ENCODE peak calls at places on chromosomes 1 and 21, in nine cellular contexts. One of them, this sample, is unnamed.

GRCh38 chr21:15134711-15135110 is 69.9 kb upstream of the NRIP1 start:
- ATAC-seq in activated CD8-positive, alpha-beta T cell treated with anti-CD3 and anti-CD28 coated beads, Interleukin-2, amount 10 ng/mL, durations not matched to agents 7 days and 5 days: no peak
- ATAC-seq in stimulated activated effector memory CD8-positive, alpha-beta T cell treated with anti-CD3 and anti-CD28 coated beads, Interleukin-12 subunit alpha, Interleukin-12 subunit beta, amount 100 ng/mL, for 72 hours: no peak
- ATAC-seq in activated naive CD4-positive, alpha-beta T cell treated with anti-CD3 and anti-CD28 coated beads, Interleukin-2, amount 50 U/mL, for 72 hours: no peak
- ATAC-seq in Right ventricle myocardium inferior: no peak
- ATAC-seq in CD8-positive, alpha-beta T cell: no peak
- ATAC-seq in upper lobe of right lung: peak; percentile 80
- ATAC-seq in heart right ventricle: no peak
- ATAC-seq in effector memory CD8-positive, alpha-beta T cell: no peak
- ATAC-seq in this sample: no peak

GRCh38 chr1:52919051-52919719 is 2.4 kb downstream of the ECHDC2 start:
- ATAC-seq in activated CD8-positive, alpha-beta T cell treated with anti-CD3 and anti-CD28 coated beads, Interleukin-2, amount 10 ng/mL, durations not matched to agents 7 days and 5 days: peak; percentile 22
- ATAC-seq in stimulated activated effector memory CD8-positive, alpha-beta T cell treated with anti-CD3 and anti-CD28 coated beads, Interleukin-12 subunit alpha, Interleukin-12 subunit beta, amount 100 ng/mL, for 72 hours: peak; percentile 62
- ATAC-seq in activated naive CD4-positive, alpha-beta T cell treated with anti-CD3 and anti-CD28 coated beads, Interleukin-2, amount 50 U/mL, for 72 hours: peak; percentile 27
- ATAC-seq in Right ventricle myocardium inferior: no peak
- ATAC-seq in CD8-positive, alpha-beta T cell: peak; percentile 25
- ATAC-seq in upper lobe of right lung: no peak
- ATAC-seq in heart right ventricle: no peak
- ATAC-seq in effector memory CD8-positive, alpha-beta T cell: peak; percentile 52
- ATAC-seq in this sample: no peak

GRCh38 chr1:7539772-7540175 is 231.3 kb upstream of the VAMP3 start:
- ATAC-seq in activated CD8-positive, alpha-beta T cell treated with anti-CD3 and anti-CD28 coated beads, Interleukin-2, amount 10 ng/mL, durations not matched to agents 7 days and 5 days: no peak
- ATAC-seq in stimulated activated effector memory CD8-positive, alpha-beta T cell treated with anti-CD3 and anti-CD28 coated beads, Interleukin-12 subunit alpha, Interleukin-12 subunit beta, amount 100 ng/mL, for 72 hours: no peak
- ATAC-seq in activated naive CD4-positive, alpha-beta T cell treated with anti-CD3 and anti-CD28 coated beads, Interleukin-2, amount 50 U/mL, for 72 hours: peak; percentile 40
- ATAC-seq in Right ventricle myocardium inferior: no peak
- ATAC-seq in CD8-positive, alpha-beta T cell: no peak
- ATAC-seq in upper lobe of right lung: peak; percentile 85
- ATAC-seq in heart right ventricle: no peak
- ATAC-seq in effector memory CD8-positive, alpha-beta T cell: no peak
- ATAC-seq in this sample: no peak

GRCh38 chr1:53340660-53341520 is 13.0 kb upstream of the LRP8 start:
- ATAC-seq in activated CD8-positive, alpha-beta T cell treated with anti-CD3 and anti-CD28 coated beads, Interleukin-2, amount 10 ng/mL, durations not matched to agents 7 days and 5 days: no peak
- ATAC-seq in stimulated activated effector memory CD8-positive, alpha-beta T cell treated with anti-CD3 and anti-CD28 coated beads, Interleukin-12 subunit alpha, Interleukin-12 subunit beta, amount 100 ng/mL, for 72 hours: peak; percentile 78
- ATAC-seq in activated naive CD4-positive, alpha-beta T cell treated with anti-CD3 and anti-CD28 coated beads, Interleukin-2, amount 50 U/mL, for 72 hours: peak; percentile 95
- ATAC-seq in Right ventricle myocardium inferior: no peak
- ATAC-seq in CD8-positive, alpha-beta T cell: no peak
- ATAC-seq in upper lobe of right lung: no peak
- ATAC-seq in heart right ventricle: no peak
- ATAC-seq in effector memory CD8-positive, alpha-beta T cell: no peak
- ATAC-seq in this sample: no peak

GRCh38 chr21:46284722-46285121 is 689 bp downstream of the MCM3AP start:
- ATAC-seq in activated CD8-positive, alpha-beta T cell treated with anti-CD3 and anti-CD28 coated beads, Interleukin-2, amount 10 ng/mL, durations not matched to agents 7 days and 5 days: no peak
- ATAC-seq in stimulated activated effector memory CD8-positive, alpha-beta T cell treated with anti-CD3 and anti-CD28 coated beads, Interleukin-12 subunit alpha, Interleukin-12 subunit beta, amount 100 ng/mL, for 72 hours: no peak
- ATAC-seq in activated naive CD4-positive, alpha-beta T cell treated with anti-CD3 and anti-CD28 coated beads, Interleukin-2, amount 50 U/mL, for 72 hours: no peak
- ATAC-seq in Right ventricle myocardium inferior: no peak
- ATAC-seq in CD8-positive, alpha-beta T cell: no peak
- ATAC-seq in upper lobe of right lung: no peak
- ATAC-seq in heart right ventricle: no peak
- ATAC-seq in effector memory CD8-positive, alpha-beta T cell: no peak
- ATAC-seq in this sample: no peak

GRCh38 chr1:177442580-177442979 is 271.8 kb downstream of the BRINP2 start:
- ATAC-seq in activated CD8-positive, alpha-beta T cell treated with anti-CD3 and anti-CD28 coated beads, Interleukin-2, amount 10 ng/mL, durations not matched to agents 7 days and 5 days: no peak
- ATAC-seq in stimulated activated effector memory CD8-positive, alpha-beta T cell treated with anti-CD3 and anti-CD28 coated beads, Interleukin-12 subunit alpha, Interleukin-12 subunit beta, amount 100 ng/mL, for 72 hours: no peak
- ATAC-seq in activated naive CD4-positive, alpha-beta T cell treated with anti-CD3 and anti-CD28 coated beads, Interleukin-2, amount 50 U/mL, for 72 hours: no peak
- ATAC-seq in Right ventricle myocardium inferior: no peak
- ATAC-seq in CD8-positive, alpha-beta T cell: no peak
- ATAC-seq in upper lobe of right lung: no peak
- ATAC-seq in heart right ventricle: no peak
- ATAC-seq in effector memory CD8-positive, alpha-beta T cell: no peak
- ATAC-seq in this sample: no peak

GRCh38 chr21:42404534-42404933 is 832 bp downstream of the UBASH3A start:
- ATAC-seq in activated CD8-positive, alpha-beta T cell treated with anti-CD3 and anti-CD28 coated beads, Interleukin-2, amount 10 ng/mL, durations not matched to agents 7 days and 5 days: peak; percentile 22
- ATAC-seq in stimulated activated effector memory CD8-positive, alpha-beta T cell treated with anti-CD3 and anti-CD28 coated beads, Interleukin-12 subunit alpha, Interleukin-12 subunit beta, amount 100 ng/mL, for 72 hours: no peak
- ATAC-seq in activated naive CD4-positive, alpha-beta T cell treated with anti-CD3 and anti-CD28 coated beads, Interleukin-2, amount 50 U/mL, for 72 hours: peak; percentile 17
- ATAC-seq in Right ventricle myocardium inferior: no peak
- ATAC-seq in CD8-positive, alpha-beta T cell: peak; percentile 2
- ATAC-seq in upper lobe of right lung: no peak
- ATAC-seq in heart right ventricle: no peak
- ATAC-seq in effector memory CD8-positive, alpha-beta T cell: peak; percentile 8
- ATAC-seq in this sample: no peak

GRCh38 chr1:186050360-186050759 is 316.2 kb downstream of the HMCN1 start:
- ATAC-seq in activated CD8-positive, alpha-beta T cell treated with anti-CD3 and anti-CD28 coated beads, Interleukin-2, amount 10 ng/mL, durations not matched to agents 7 days and 5 days: no peak
- ATAC-seq in stimulated activated effector memory CD8-positive, alpha-beta T cell treated with anti-CD3 and anti-CD28 coated beads, Interleukin-12 subunit alpha, Interleukin-12 subunit beta, amount 100 ng/mL, for 72 hours: peak; percentile 50
- ATAC-seq in activated naive CD4-positive, alpha-beta T cell treated with anti-CD3 and anti-CD28 coated beads, Interleukin-2, amount 50 U/mL, for 72 hours: peak; percentile 9
- ATAC-seq in Right ventricle myocardium inferior: no peak
- ATAC-seq in CD8-positive, alpha-beta T cell: no peak
- ATAC-seq in upper lobe of right lung: no peak
- ATAC-seq in heart right ventricle: no peak
- ATAC-seq in effector memory CD8-positive, alpha-beta T cell: no peak
- ATAC-seq in this sample: no peak

GRCh38 chr1:187641015-187641414 is 812.3 kb downstream of the PLA2G4A start:
- ATAC-seq in activated CD8-positive, alpha-beta T cell treated with anti-CD3 and anti-CD28 coated beads, Interleukin-2, amount 10 ng/mL, durations not matched to agents 7 days and 5 days: no peak
- ATAC-seq in stimulated activated effector memory CD8-positive, alpha-beta T cell treated with anti-CD3 and anti-CD28 coated beads, Interleukin-12 subunit alpha, Interleukin-12 subunit beta, amount 100 ng/mL, for 72 hours: no peak
- ATAC-seq in activated naive CD4-positive, alpha-beta T cell treated with anti-CD3 and anti-CD28 coated beads, Interleukin-2, amount 50 U/mL, for 72 hours: no peak
- ATAC-seq in Right ventricle myocardium inferior: no peak
- ATAC-seq in CD8-positive, alpha-beta T cell: no peak
- ATAC-seq in upper lobe of right lung: no peak
- ATAC-seq in heart right ventricle: no peak
- ATAC-seq in effector memory CD8-positive, alpha-beta T cell: no peak
- ATAC-seq in this sample: no peak

GRCh38 chr1:101129975-101130374 is 104.4 kb upstream of the DPH5 start:
- ATAC-seq in activated CD8-positive, alpha-beta T cell treated with anti-CD3 and anti-CD28 coated beads, Interleukin-2, amount 10 ng/mL, durations not matched to agents 7 days and 5 days: peak; percentile 22
- ATAC-seq in stimulated activated effector memory CD8-positive, alpha-beta T cell treated with anti-CD3 and anti-CD28 coated beads, Interleukin-12 subunit alpha, Interleukin-12 subunit beta, amount 100 ng/mL, for 72 hours: peak; percentile 61
- ATAC-seq in activated naive CD4-positive, alpha-beta T cell treated with anti-CD3 and anti-CD28 coated beads, Interleukin-2, amount 50 U/mL, for 72 hours: peak; percentile 84
- ATAC-seq in Right ventricle myocardium inferior: no peak
- ATAC-seq in CD8-positive, alpha-beta T cell: peak; percentile 21
- ATAC-seq in upper lobe of right lung: no peak
- ATAC-seq in heart right ventricle: no peak
- ATAC-seq in effector memory CD8-positive, alpha-beta T cell: no peak
- ATAC-seq in this sample: no peak

GRCh38 chr1:228850141-228851100 is 115.1 kb downstream of the RHOU start:
- ATAC-seq in activated CD8-positive, alpha-beta T cell treated with anti-CD3 and anti-CD28 coated beads, Interleukin-2, amount 10 ng/mL, durations not matched to agents 7 days and 5 days: no peak
- ATAC-seq in stimulated activated effector memory CD8-positive, alpha-beta T cell treated with anti-CD3 and anti-CD28 coated beads, Interleukin-12 subunit alpha, Interleukin-12 subunit beta, amount 100 ng/mL, for 72 hours: no peak
- ATAC-seq in activated naive CD4-positive, alpha-beta T cell treated with anti-CD3 and anti-CD28 coated beads, Interleukin-2, amount 50 U/mL, for 72 hours: no peak
- ATAC-seq in Right ventricle myocardium inferior: no peak
- ATAC-seq in CD8-positive, alpha-beta T cell: no peak
- ATAC-seq in upper lobe of right lung: peak; percentile 32
- ATAC-seq in heart right ventricle: no peak
- ATAC-seq in effector memory CD8-positive, alpha-beta T cell: no peak
- ATAC-seq in this sample: no peak

GRCh38 chr1:174167404-174167803 is 8.1 kb downstream of the RABGAP1L start:
- ATAC-seq in activated CD8-positive, alpha-beta T cell treated with anti-CD3 and anti-CD28 coated beads, Interleukin-2, amount 10 ng/mL, durations not matched to agents 7 days and 5 days: no peak
- ATAC-seq in stimulated activated effector memory CD8-positive, alpha-beta T cell treated with anti-CD3 and anti-CD28 coated beads, Interleukin-12 subunit alpha, Interleukin-12 subunit beta, amount 100 ng/mL, for 72 hours: peak; percentile 65
- ATAC-seq in activated naive CD4-positive, alpha-beta T cell treated with anti-CD3 and anti-CD28 coated beads, Interleukin-2, amount 50 U/mL, for 72 hours: no peak
- ATAC-seq in Right ventricle myocardium inferior: no peak
- ATAC-seq in CD8-positive, alpha-beta T cell: no peak
- ATAC-seq in upper lobe of right lung: no peak
- ATAC-seq in heart right ventricle: no peak
- ATAC-seq in effector memory CD8-positive, alpha-beta T cell: no peak
- ATAC-seq in this sample: no peak

GRCh38 chr1:56658254-56658653 is 13.1 kb downstream of the PRKAA2 start:
- ATAC-seq in activated CD8-positive, alpha-beta T cell treated with anti-CD3 and anti-CD28 coated beads, Interleukin-2, amount 10 ng/mL, durations not matched to agents 7 days and 5 days: no peak
- ATAC-seq in stimulated activated effector memory CD8-positive, alpha-beta T cell treated with anti-CD3 and anti-CD28 coated beads, Interleukin-12 subunit alpha, Interleukin-12 subunit beta, amount 100 ng/mL, for 72 hours: no peak
- ATAC-seq in activated naive CD4-positive, alpha-beta T cell treated with anti-CD3 and anti-CD28 coated beads, Interleukin-2, amount 50 U/mL, for 72 hours: no peak
- ATAC-seq in Right ventricle myocardium inferior: peak; percentile 52
- ATAC-seq in CD8-positive, alpha-beta T cell: no peak
- ATAC-seq in upper lobe of right lung: no peak
- ATAC-seq in heart right ventricle: no peak
- ATAC-seq in effector memory CD8-positive, alpha-beta T cell: no peak
- ATAC-seq in this sample: no peak

GRCh38 chr1:57599233-57599994 is 175.6 kb upstream of the DAB1 start:
- ATAC-seq in activated CD8-positive, alpha-beta T cell treated with anti-CD3 and anti-CD28 coated beads, Interleukin-2, amount 10 ng/mL, durations not matched to agents 7 days and 5 days: no peak
- ATAC-seq in stimulated activated effector memory CD8-positive, alpha-beta T cell treated with anti-CD3 and anti-CD28 coated beads, Interleukin-12 subunit alpha, Interleukin-12 subunit beta, amount 100 ng/mL, for 72 hours: no peak
- ATAC-seq in activated naive CD4-positive, alpha-beta T cell treated with anti-CD3 and anti-CD28 coated beads, Interleukin-2, amount 50 U/mL, for 72 hours: no peak
- ATAC-seq in Right ventricle myocardium inferior: peak; percentile 80
- ATAC-seq in CD8-positive, alpha-beta T cell: no peak
- ATAC-seq in upper lobe of right lung: peak; percentile 81
- ATAC-seq in heart right ventricle: peak; percentile 93
- ATAC-seq in effector memory CD8-positive, alpha-beta T cell: no peak
- ATAC-seq in this sample: peak; percentile 36

GRCh38 chr1:178500091-178500770 is 3.5 kb upstream of the CLEC20A start:
- ATAC-seq in activated CD8-positive, alpha-beta T cell treated with anti-CD3 and anti-CD28 coated beads, Interleukin-2, amount 10 ng/mL, durations not matched to agents 7 days and 5 days: no peak
- ATAC-seq in stimulated activated effector memory CD8-positive, alpha-beta T cell treated with anti-CD3 and anti-CD28 coated beads, Interleukin-12 subunit alpha, Interleukin-12 subunit beta, amount 100 ng/mL, for 72 hours: no peak
- ATAC-seq in activated naive CD4-positive, alpha-beta T cell treated with anti-CD3 and anti-CD28 coated beads, Interleukin-2, amount 50 U/mL, for 72 hours: no peak
- ATAC-seq in Right ventricle myocardium inferior: no peak
- ATAC-seq in CD8-positive, alpha-beta T cell: no peak
- ATAC-seq in upper lobe of right lung: peak; percentile 77
- ATAC-seq in heart right ventricle: no peak
- ATAC-seq in effector memory CD8-positive, alpha-beta T cell: no peak
- ATAC-seq in this sample: no peak

GRCh38 chr1:27408151-27408550 is 15.7 kb downstream of the GPR3 start:
- ATAC-seq in activated CD8-positive, alpha-beta T cell treated with anti-CD3 and anti-CD28 coated beads, Interleukin-2, amount 10 ng/mL, durations not matched to agents 7 days and 5 days: no peak
- ATAC-seq in stimulated activated effector memory CD8-positive, alpha-beta T cell treated with anti-CD3 and anti-CD28 coated beads, Interleukin-12 subunit alpha, Interleukin-12 subunit beta, amount 100 ng/mL, for 72 hours: no peak
- ATAC-seq in activated naive CD4-positive, alpha-beta T cell treated with anti-CD3 and anti-CD28 coated beads, Interleukin-2, amount 50 U/mL, for 72 hours: no peak
- ATAC-seq in Right ventricle myocardium inferior: no peak
- ATAC-seq in CD8-positive, alpha-beta T cell: no peak
- ATAC-seq in upper lobe of right lung: no peak
- ATAC-seq in heart right ventricle: no peak
- ATAC-seq in effector memory CD8-positive, alpha-beta T cell: no peak
- ATAC-seq in this sample: no peak

GRCh38 chr1:173195596-173196088 is 11.5 kb downstream of the TNFSF4 start:
- ATAC-seq in activated CD8-positive, alpha-beta T cell treated with anti-CD3 and anti-CD28 coated beads, Interleukin-2, amount 10 ng/mL, durations not matched to agents 7 days and 5 days: peak; percentile 77
- ATAC-seq in stimulated activated effector memory CD8-positive, alpha-beta T cell treated with anti-CD3 and anti-CD28 coated beads, Interleukin-12 subunit alpha, Interleukin-12 subunit beta, amount 100 ng/mL, for 72 hours: peak; percentile 97
- ATAC-seq in activated naive CD4-positive, alpha-beta T cell treated with anti-CD3 and anti-CD28 coated beads, Interleukin-2, amount 50 U/mL, for 72 hours: peak; percentile 92
- ATAC-seq in Right ventricle myocardium inferior: no peak
- ATAC-seq in CD8-positive, alpha-beta T cell: peak; percentile 23
- ATAC-seq in upper lobe of right lung: no peak
- ATAC-seq in heart right ventricle: no peak
- ATAC-seq in effector memory CD8-positive, alpha-beta T cell: peak; percentile 59
- ATAC-seq in this sample: no peak

GRCh38 chr1:61358770-61359455 is 276.6 kb downstream of the NFIA start:
- ATAC-seq in activated CD8-positive, alpha-beta T cell treated with anti-CD3 and anti-CD28 coated beads, Interleukin-2, amount 10 ng/mL, durations not matched to agents 7 days and 5 days: no peak
- ATAC-seq in stimulated activated effector memory CD8-positive, alpha-beta T cell treated with anti-CD3 and anti-CD28 coated beads, Interleukin-12 subunit alpha, Interleukin-12 subunit beta, amount 100 ng/mL, for 72 hours: no peak
- ATAC-seq in activated naive CD4-positive, alpha-beta T cell treated with anti-CD3 and anti-CD28 coated beads, Interleukin-2, amount 50 U/mL, for 72 hours: no peak
- ATAC-seq in Right ventricle myocardium inferior: no peak
- ATAC-seq in CD8-positive, alpha-beta T cell: no peak
- ATAC-seq in upper lobe of right lung: no peak
- ATAC-seq in heart right ventricle: no peak
- ATAC-seq in effector memory CD8-positive, alpha-beta T cell: no peak
- ATAC-seq in this sample: no peak

GRCh38 chr1:10617318-10617717 is 142.6 kb downstream of the PEX14 start:
- ATAC-seq in activated CD8-positive, alpha-beta T cell treated with anti-CD3 and anti-CD28 coated beads, Interleukin-2, amount 10 ng/mL, durations not matched to agents 7 days and 5 days: no peak
- ATAC-seq in stimulated activated effector memory CD8-positive, alpha-beta T cell treated with anti-CD3 and anti-CD28 coated beads, Interleukin-12 subunit alpha, Interleukin-12 subunit beta, amount 100 ng/mL, for 72 hours: no peak
- ATAC-seq in activated naive CD4-positive, alpha-beta T cell treated with anti-CD3 and anti-CD28 coated beads, Interleukin-2, amount 50 U/mL, for 72 hours: no peak
- ATAC-seq in Right ventricle myocardium inferior: no peak
- ATAC-seq in CD8-positive, alpha-beta T cell: no peak
- ATAC-seq in upper lobe of right lung: no peak
- ATAC-seq in heart right ventricle: no peak
- ATAC-seq in effector memory CD8-positive, alpha-beta T cell: no peak
- ATAC-seq in this sample: no peak

GRCh38 chr1:181044449-181044966 is 10.7 kb downstream of the MR1 start:
- ATAC-seq in activated CD8-positive, alpha-beta T cell treated with anti-CD3 and anti-CD28 coated beads, Interleukin-2, amount 10 ng/mL, durations not matched to agents 7 days and 5 days: peak; percentile 90
- ATAC-seq in stimulated activated effector memory CD8-positive, alpha-beta T cell treated with anti-CD3 and anti-CD28 coated beads, Interleukin-12 subunit alpha, Interleukin-12 subunit beta, amount 100 ng/mL, for 72 hours: peak; percentile 100
- ATAC-seq in activated naive CD4-positive, alpha-beta T cell treated with anti-CD3 and anti-CD28 coated beads, Interleukin-2, amount 50 U/mL, for 72 hours: peak; percentile 96
- ATAC-seq in Right ventricle myocardium inferior: no peak
- ATAC-seq in CD8-positive, alpha-beta T cell: peak; percentile 92
- ATAC-seq in upper lobe of right lung: peak; percentile 88
- ATAC-seq in heart right ventricle: no peak
- ATAC-seq in effector memory CD8-positive, alpha-beta T cell: peak; percentile 97
- ATAC-seq in this sample: no peak

GRCh38 chr1:205719015-205719414 is 31.0 kb downstream of the NUCKS1 start:
- ATAC-seq in activated CD8-positive, alpha-beta T cell treated with anti-CD3 and anti-CD28 coated beads, Interleukin-2, amount 10 ng/mL, durations not matched to agents 7 days and 5 days: no peak
- ATAC-seq in stimulated activated effector memory CD8-positive, alpha-beta T cell treated with anti-CD3 and anti-CD28 coated beads, Interleukin-12 subunit alpha, Interleukin-12 subunit beta, amount 100 ng/mL, for 72 hours: peak; percentile 54
- ATAC-seq in activated naive CD4-positive, alpha-beta T cell treated with anti-CD3 and anti-CD28 coated beads, Interleukin-2, amount 50 U/mL, for 72 hours: no peak
- ATAC-seq in Right ventricle myocardium inferior: no peak
- ATAC-seq in CD8-positive, alpha-beta T cell: no peak
- ATAC-seq in upper lobe of right lung: no peak
- ATAC-seq in heart right ventricle: no peak
- ATAC-seq in effector memory CD8-positive, alpha-beta T cell: no peak
- ATAC-seq in this sample: no peak

GRCh38 chr1:76576876-76577817 is 290.1 kb upstream of the ST6GALNAC5 start:
- ATAC-seq in activated CD8-positive, alpha-beta T cell treated with anti-CD3 and anti-CD28 coated beads, Interleukin-2, amount 10 ng/mL, durations not matched to agents 7 days and 5 days: no peak
- ATAC-seq in stimulated activated effector memory CD8-positive, alpha-beta T cell treated with anti-CD3 and anti-CD28 coated beads, Interleukin-12 subunit alpha, Interleukin-12 subunit beta, amount 100 ng/mL, for 72 hours: no peak
- ATAC-seq in activated naive CD4-positive, alpha-beta T cell treated with anti-CD3 and anti-CD28 coated beads, Interleukin-2, amount 50 U/mL, for 72 hours: no peak
- ATAC-seq in Right ventricle myocardium inferior: no peak
- ATAC-seq in CD8-positive, alpha-beta T cell: no peak
- ATAC-seq in upper lobe of right lung: no peak
- ATAC-seq in heart right ventricle: no peak
- ATAC-seq in effector memory CD8-positive, alpha-beta T cell: no peak
- ATAC-seq in this sample: no peak

GRCh38 chr1:167631386-167631941 is 1.4 kb downstream of the RCSD1 start:
- ATAC-seq in activated CD8-positive, alpha-beta T cell treated with anti-CD3 and anti-CD28 coated beads, Interleukin-2, amount 10 ng/mL, durations not matched to agents 7 days and 5 days: no peak
- ATAC-seq in stimulated activated effector memory CD8-positive, alpha-beta T cell treated with anti-CD3 and anti-CD28 coated beads, Interleukin-12 subunit alpha, Interleukin-12 subunit beta, amount 100 ng/mL, for 72 hours: no peak
- ATAC-seq in activated naive CD4-positive, alpha-beta T cell treated with anti-CD3 and anti-CD28 coated beads, Interleukin-2, amount 50 U/mL, for 72 hours: no peak
- ATAC-seq in Right ventricle myocardium inferior: no peak
- ATAC-seq in CD8-positive, alpha-beta T cell: no peak
- ATAC-seq in upper lobe of right lung: no peak
- ATAC-seq in heart right ventricle: no peak
- ATAC-seq in effector memory CD8-positive, alpha-beta T cell: no peak
- ATAC-seq in this sample: no peak

GRCh38 chr1:95233321-95233736 is 681 bp upstream of the RWDD3 start:
- ATAC-seq in activated CD8-positive, alpha-beta T cell treated with anti-CD3 and anti-CD28 coated beads, Interleukin-2, amount 10 ng/mL, durations not matched to agents 7 days and 5 days: no peak
- ATAC-seq in stimulated activated effector memory CD8-positive, alpha-beta T cell treated with anti-CD3 and anti-CD28 coated beads, Interleukin-12 subunit alpha, Interleukin-12 subunit beta, amount 100 ng/mL, for 72 hours: no peak
- ATAC-seq in activated naive CD4-positive, alpha-beta T cell treated with anti-CD3 and anti-CD28 coated beads, Interleukin-2, amount 50 U/mL, for 72 hours: no peak
- ATAC-seq in Right ventricle myocardium inferior: peak; percentile 33
- ATAC-seq in CD8-positive, alpha-beta T cell: no peak
- ATAC-seq in upper lobe of right lung: peak; percentile 5
- ATAC-seq in heart right ventricle: peak; percentile 71
- ATAC-seq in effector memory CD8-positive, alpha-beta T cell: no peak
- ATAC-seq in this sample: peak; percentile 24

GRCh38 chr1:113850127-113850796 is 21.2 kb downstream of the PTPN22 start:
- ATAC-seq in activated CD8-positive, alpha-beta T cell treated with anti-CD3 and anti-CD28 coated beads, Interleukin-2, amount 10 ng/mL, durations not matched to agents 7 days and 5 days: peak; percentile 52
- ATAC-seq in stimulated activated effector memory CD8-positive, alpha-beta T cell treated with anti-CD3 and anti-CD28 coated beads, Interleukin-12 subunit alpha, Interleukin-12 subunit beta, amount 100 ng/mL, for 72 hours: no peak
- ATAC-seq in activated naive CD4-positive, alpha-beta T cell treated with anti-CD3 and anti-CD28 coated beads, Interleukin-2, amount 50 U/mL, for 72 hours: no peak
- ATAC-seq in Right ventricle myocardium inferior: no peak
- ATAC-seq in CD8-positive, alpha-beta T cell: no peak
- ATAC-seq in upper lobe of right lung: no peak
- ATAC-seq in heart right ventricle: no peak
- ATAC-seq in effector memory CD8-positive, alpha-beta T cell: peak; percentile 64
- ATAC-seq in this sample: no peak

GRCh38 chr21:35909456-35910178 is 150.7 kb downstream of the SETD4 start:
- ATAC-seq in activated CD8-positive, alpha-beta T cell treated with anti-CD3 and anti-CD28 coated beads, Interleukin-2, amount 10 ng/mL, durations not matched to agents 7 days and 5 days: no peak
- ATAC-seq in stimulated activated effector memory CD8-positive, alpha-beta T cell treated with anti-CD3 and anti-CD28 coated beads, Interleukin-12 subunit alpha, Interleukin-12 subunit beta, amount 100 ng/mL, for 72 hours: no peak
- ATAC-seq in activated naive CD4-positive, alpha-beta T cell treated with anti-CD3 and anti-CD28 coated beads, Interleukin-2, amount 50 U/mL, for 72 hours: no peak
- ATAC-seq in Right ventricle myocardium inferior: no peak
- ATAC-seq in CD8-positive, alpha-beta T cell: no peak
- ATAC-seq in upper lobe of right lung: no peak
- ATAC-seq in heart right ventricle: no peak
- ATAC-seq in effector memory CD8-positive, alpha-beta T cell: no peak
- ATAC-seq in this sample: no peak

GRCh38 chr1:29650476-29650875 is 414.2 kb downstream of the PTPRU start:
- ATAC-seq in activated CD8-positive, alpha-beta T cell treated with anti-CD3 and anti-CD28 coated beads, Interleukin-2, amount 10 ng/mL, durations not matched to agents 7 days and 5 days: no peak
- ATAC-seq in stimulated activated effector memory CD8-positive, alpha-beta T cell treated with anti-CD3 and anti-CD28 coated beads, Interleukin-12 subunit alpha, Interleukin-12 subunit beta, amount 100 ng/mL, for 72 hours: no peak
- ATAC-seq in activated naive CD4-positive, alpha-beta T cell treated with anti-CD3 and anti-CD28 coated beads, Interleukin-2, amount 50 U/mL, for 72 hours: no peak
- ATAC-seq in Right ventricle myocardium inferior: no peak
- ATAC-seq in CD8-positive, alpha-beta T cell: no peak
- ATAC-seq in upper lobe of right lung: no peak
- ATAC-seq in heart right ventricle: no peak
- ATAC-seq in effector memory CD8-positive, alpha-beta T cell: no peak
- ATAC-seq in this sample: no peak

GRCh38 chr1:229579101-229579651 is 20.7 kb upstream of the ABCB10 start:
- ATAC-seq in activated CD8-positive, alpha-beta T cell treated with anti-CD3 and anti-CD28 coated beads, Interleukin-2, amount 10 ng/mL, durations not matched to agents 7 days and 5 days: no peak
- ATAC-seq in stimulated activated effector memory CD8-positive, alpha-beta T cell treated with anti-CD3 and anti-CD28 coated beads, Interleukin-12 subunit alpha, Interleukin-12 subunit beta, amount 100 ng/mL, for 72 hours: no peak
- ATAC-seq in activated naive CD4-positive, alpha-beta T cell treated with anti-CD3 and anti-CD28 coated beads, Interleukin-2, amount 50 U/mL, for 72 hours: no peak
- ATAC-seq in Right ventricle myocardium inferior: peak; percentile 86
- ATAC-seq in CD8-positive, alpha-beta T cell: no peak
- ATAC-seq in upper lobe of right lung: peak; percentile 78
- ATAC-seq in heart right ventricle: peak; percentile 88
- ATAC-seq in effector memory CD8-positive, alpha-beta T cell: no peak
- ATAC-seq in this sample: no peak

GRCh38 chr1:86183711-86184252 is 27.2 kb upstream of the COL24A1 start:
- ATAC-seq in activated CD8-positive, alpha-beta T cell treated with anti-CD3 and anti-CD28 coated beads, Interleukin-2, amount 10 ng/mL, durations not matched to agents 7 days and 5 days: no peak
- ATAC-seq in stimulated activated effector memory CD8-positive, alpha-beta T cell treated with anti-CD3 and anti-CD28 coated beads, Interleukin-12 subunit alpha, Interleukin-12 subunit beta, amount 100 ng/mL, for 72 hours: no peak
- ATAC-seq in activated naive CD4-positive, alpha-beta T cell treated with anti-CD3 and anti-CD28 coated beads, Interleukin-2, amount 50 U/mL, for 72 hours: no peak
- ATAC-seq in Right ventricle myocardium inferior: peak; percentile 80
- ATAC-seq in CD8-positive, alpha-beta T cell: no peak
- ATAC-seq in upper lobe of right lung: no peak
- ATAC-seq in heart right ventricle: peak; percentile 24
- ATAC-seq in effector memory CD8-positive, alpha-beta T cell: no peak
- ATAC-seq in this sample: no peak

GRCh38 chr1:157988002-157988401 is 5.4 kb upstream of the KIRREL1 start:
- ATAC-seq in activated CD8-positive, alpha-beta T cell treated with anti-CD3 and anti-CD28 coated beads, Interleukin-2, amount 10 ng/mL, durations not matched to agents 7 days and 5 days: no peak
- ATAC-seq in stimulated activated effector memory CD8-positive, alpha-beta T cell treated with anti-CD3 and anti-CD28 coated beads, Interleukin-12 subunit alpha, Interleukin-12 subunit beta, amount 100 ng/mL, for 72 hours: no peak
- ATAC-seq in activated naive CD4-positive, alpha-beta T cell treated with anti-CD3 and anti-CD28 coated beads, Interleukin-2, amount 50 U/mL, for 72 hours: no peak
- ATAC-seq in Right ventricle myocardium inferior: no peak
- ATAC-seq in CD8-positive, alpha-beta T cell: no peak
- ATAC-seq in upper lobe of right lung: no peak
- ATAC-seq in heart right ventricle: no peak
- ATAC-seq in effector memory CD8-positive, alpha-beta T cell: no peak
- ATAC-seq in this sample: no peak

GRCh38 chr1:100455478-100456072 is 82.4 kb upstream of the GPR88 start:
- ATAC-seq in activated CD8-positive, alpha-beta T cell treated with anti-CD3 and anti-CD28 coated beads, Interleukin-2, amount 10 ng/mL, durations not matched to agents 7 days and 5 days: no peak
- ATAC-seq in stimulated activated effector memory CD8-positive, alpha-beta T cell treated with anti-CD3 and anti-CD28 coated beads, Interleukin-12 subunit alpha, Interleukin-12 subunit beta, amount 100 ng/mL, for 72 hours: no peak
- ATAC-seq in activated naive CD4-positive, alpha-beta T cell treated with anti-CD3 and anti-CD28 coated beads, Interleukin-2, amount 50 U/mL, for 72 hours: no peak
- ATAC-seq in Right ventricle myocardium inferior: no peak
- ATAC-seq in CD8-positive, alpha-beta T cell: no peak
- ATAC-seq in upper lobe of right lung: no peak
- ATAC-seq in heart right ventricle: no peak
- ATAC-seq in effector memory CD8-positive, alpha-beta T cell: no peak
- ATAC-seq in this sample: no peak